ENCODE peak calls at places on chromosome 10, in seven cellular contexts. Z is PC-3, P is heart left ventricle, C is hepatocyte, I is ovary, T is tibial nerve, B is HCT116. H is an unnamed sample.

GRCh38 chr10:90947025-90947960 is 26.4 kb upstream of the ANKRD1 start:
- DNase-seq in T (no peak), C (no peak), B (no peak), Z (no peak), P (no peak), I (no peak), H (no peak)

GRCh38 chr10:120415709-120416330 is 41.2 kb upstream of the PLPP4 start:
- DNase-seq in C (no peak), P (no peak), Z (peak), B (no peak), T (no peak), I (no peak), H (no peak)

GRCh38 chr10:110498087-110498981 is 627 bp downstream of the DUSP5 start:
- DNase-seq in B (no peak), C (peak), P (peak), Z (no peak), T (peak), I (peak), H (peak)

GRCh38 chr10:112724404-112724991 is 225.5 kb upstream of the TCF7L2 start:
- DNase-seq in I (no peak), T (no peak), B (no peak), C (no peak), P (no peak), Z (no peak), H (no peak)

GRCh38 chr10:7311256-7312178 is 99.3 kb downstream of the SFMBT2 start:
- DNase-seq in B (no peak), T (no peak), P (no peak), Z (peak), C (peak), I (no peak), H (no peak)

GRCh38 chr10:124665980-124666379 is 78.2 kb downstream of the FAM53B start:
- DNase-seq in T (no peak), Z (no peak), B (no peak), I (no peak), C (peak), P (no peak), H (no peak)

GRCh38 chr10:106107711-106108110 is 1056.8 kb downstream of the SORCS1 start:
- DNase-seq in B (no peak), I (no peak), P (no peak), Z (peak), T (no peak), C (peak), H (no peak)

GRCh38 chr10:46516660-46517416 is 39.6 kb downstream of the GPRIN2 start:
- DNase-seq in I (no peak), T (no peak), Z (peak), C (peak), B (no peak), P (no peak), H (no peak)

GRCh38 chr10:50325449-50326188 is 74.3 kb upstream of the ASAH2 start:
- DNase-seq in Z (peak), B (peak), I (peak), C (no peak), P (peak), T (peak), H (no peak)

GRCh38 chr10:13877154-13877909 is 290.6 kb downstream of the PRPF18 start:
- DNase-seq in C (no peak), T (peak), Z (no peak), B (no peak), P (peak), I (no peak), H (no peak)

GRCh38 chr10:133458710-133459453 is 5.1 kb downstream of the SCART1 start:
- DNase-seq in P (no peak), T (no peak), I (peak), C (no peak), Z (no peak), B (no peak), H (no peak)

GRCh38 chr10:3424102-3424803 is 251.7 kb upstream of the PITRM1 start:
- DNase-seq in I (no peak), Z (peak), P (peak), T (no peak), B (peak), C (no peak), H (no peak)

GRCh38 chr10:61898435-61898778 is 3.1 kb upstream of the ARID5B start:
- DNase-seq in B (no peak), T (no peak), P (no peak), I (no peak), C (no peak), Z (peak), H (no peak)

GRCh38 chr10:98478430-98479222 is 31.9 kb upstream of the HPS1 start:
- DNase-seq in C (no peak), I (no peak), B (no peak), Z (no peak), T (no peak), P (no peak), H (no peak)

GRCh38 chr10:113131611-113132330 is 181.7 kb downstream of the TCF7L2 start:
- DNase-seq in P (no peak), Z (no peak), C (no peak), B (no peak), I (no peak), T (no peak), H (no peak)

GRCh38 chr10:12510566-12510965 is 161.2 kb downstream of the CAMK1D start:
- DNase-seq in Z (peak), T (no peak), I (no peak), C (no peak), P (no peak), B (no peak), H (peak)

GRCh38 chr10:20105931-20106330 is 289.7 kb downstream of the PLXDC2 start:
- DNase-seq in T (no peak), P (no peak), C (no peak), Z (no peak), I (no peak), B (no peak), H (no peak)

GRCh38 chr10:69863580-69863979 is 61.9 kb downstream of the COL13A1 start:
- DNase-seq in P (no peak), Z (peak), B (no peak), I (no peak), C (no peak), T (no peak), H (no peak)

GRCh38 chr10:69864321-69864720 is 62.6 kb downstream of the COL13A1 start:
- DNase-seq in C (no peak), I (no peak), Z (peak), B (peak), P (no peak), T (no peak), H (no peak)

GRCh38 chr10:69865450-69865849 is 63.7 kb downstream of the COL13A1 start:
- DNase-seq in B (no peak), I (no peak), P (no peak), T (no peak), Z (peak), C (no peak), H (no peak)

GRCh38 chr10:69861251-69862240 is 59.8 kb downstream of the COL13A1 start:
- DNase-seq in T (no peak), P (no peak), B (peak), Z (peak), C (peak), I (no peak), H (no peak)

GRCh38 chr10:69862882-69863530 is 61.3 kb downstream of the COL13A1 start:
- DNase-seq in Z (peak), C (no peak), B (no peak), T (no peak), I (no peak), P (no peak), H (no peak)
- H3K27ac ChIP-seq in Z (peak), C (no peak), B (no peak), T (no peak), I (no peak), P (no peak), H (no peak)

DNA sequence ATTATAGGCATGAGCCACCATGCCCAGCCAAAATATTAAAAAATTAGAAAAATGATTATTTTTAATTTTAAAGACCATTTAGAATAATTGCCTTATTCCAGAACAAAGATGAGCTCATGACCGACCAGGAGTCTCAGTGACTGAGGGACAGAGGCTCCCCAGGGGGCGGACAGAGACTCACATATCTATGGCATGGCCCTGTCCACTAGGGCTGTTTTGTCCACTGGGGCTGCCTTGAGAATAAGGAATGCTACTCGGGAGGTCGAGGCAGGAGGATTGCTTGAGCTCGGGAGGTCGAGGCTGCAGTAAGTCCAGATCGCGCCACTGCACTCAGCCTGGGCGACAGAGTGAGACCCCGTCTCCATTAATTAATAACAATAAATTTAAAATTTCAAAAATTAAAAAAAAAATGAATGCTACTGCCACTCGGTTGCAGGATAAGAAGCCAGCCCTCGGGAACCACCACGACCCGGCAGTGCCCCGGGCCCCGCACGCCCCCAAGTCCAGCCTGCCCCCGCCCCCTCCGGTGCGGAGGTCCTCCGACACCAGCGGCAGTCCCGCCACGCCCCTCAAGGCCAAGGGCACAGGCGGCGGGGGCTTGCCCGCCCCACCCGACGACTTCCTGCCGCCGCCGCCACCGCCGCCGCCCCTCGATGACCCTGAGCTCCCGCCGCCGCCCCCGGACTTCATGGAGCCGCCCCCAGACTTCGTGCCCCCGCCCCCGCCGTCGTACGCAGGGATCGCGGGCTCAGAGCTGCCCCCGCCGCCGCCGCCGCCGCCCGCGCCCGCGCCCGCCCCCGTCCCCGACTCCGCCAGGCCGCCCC is 128.6 kb downstream of the APBB1IP start:
- DNase-seq in Z (no peak), C (peak), I (no peak), P (no peak), B (no peak), T (no peak), H (no peak)
- H3K4me3 ChIP-seq in Z (no peak), C (peak), I (peak), P (peak), B (no peak), T (peak), H (peak)

GRCh38 chr10:80496555-80497172 is 41.0 kb upstream of the SH2D4B start:
- DNase-seq in B (no peak), I (no peak), T (no peak), C (no peak), P (no peak), Z (no peak), H (no peak)
- H3K27ac ChIP-seq in B (peak), I (peak), T (no peak), C (peak), P (no peak), Z (no peak), H (peak)

DNA sequence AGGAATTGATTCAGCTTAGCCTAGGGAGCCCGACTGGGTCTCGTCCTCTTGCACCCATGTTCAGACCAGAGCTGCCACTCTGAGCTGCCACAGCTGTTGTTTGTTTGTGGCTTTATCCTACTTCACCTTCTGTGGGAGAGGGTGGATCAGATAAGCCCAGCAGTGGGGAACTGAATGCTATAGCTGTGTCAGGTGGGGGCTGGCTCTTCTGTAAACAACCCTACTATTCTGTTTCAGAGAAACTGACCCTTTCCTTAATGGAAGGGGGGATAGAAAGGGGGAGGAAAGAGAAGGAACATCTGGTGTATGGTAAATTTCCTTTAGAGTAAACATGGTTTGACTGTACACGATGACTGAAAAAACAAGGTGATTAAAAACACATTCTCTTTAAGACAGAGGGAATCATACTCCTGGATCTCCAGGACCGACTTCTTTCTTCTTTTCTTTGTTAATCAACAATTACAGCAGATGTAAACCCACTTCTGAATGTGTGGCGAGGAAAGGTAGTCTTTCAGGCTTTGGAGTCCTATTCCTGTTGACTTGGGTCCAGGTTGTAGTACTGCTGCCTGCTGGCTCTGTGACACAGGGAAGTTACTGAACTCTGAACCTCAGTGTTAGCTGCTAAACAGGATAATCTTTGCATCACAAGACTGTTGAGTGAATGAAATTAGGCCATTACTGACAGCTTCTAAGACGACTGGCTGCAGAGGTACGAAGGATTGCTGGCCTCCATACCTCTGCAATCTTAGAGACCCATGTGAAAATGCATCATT is 6.0 kb downstream of the PRXL2A start:
- DNase-seq in T (no peak), Z (no peak), I (no peak), B (no peak), P (no peak), C (no peak), H (no peak)
- H3K4me3 ChIP-seq in T (no peak), Z (no peak), I (no peak), B (no peak), P (peak), C (no peak), H (peak)

H was measured in dorsolateral prefrontal cortex.